ENCODE peak calls at places on chromosomes 1 and 21, in four cellular contexts. N is progenitor cell of endocrine pancreas, A is GM13976, L is RWPE1. Y is an unnamed sample.

GRCh38 chr1:46370214-46370633 is 23.9 kb upstream of the FAAH start:
- DNase-seq in L (peak), A (peak), N (no peak), Y (peak)

GRCh38 chr1:116538527-116538926 is 32.3 kb downstream of the CD58 start:
- DNase-seq in A (no peak), L (peak), N (no peak), Y (peak)

GRCh38 chr21:30769724-30770431 is 14.7 kb upstream of the KRTAP21-1 start:
- DNase-seq in A (no peak), N (no peak), L (peak), Y (no peak)

GRCh38 chr1:81406292-81406691 is 394.4 kb upstream of the ADGRL2 start:
- DNase-seq in N (no peak), A (no peak), L (no peak), Y (no peak)

GRCh38 chr1:108901106-108901505 is 24.3 kb downstream of the GPSM2 start:
- DNase-seq in A (no peak), L (peak), N (no peak), Y (no peak)

GRCh38 chr1:207811319-207811718 is 59.5 kb downstream of the CD46 start:
- DNase-seq in N (no peak), A (no peak), L (no peak), Y (no peak)

GRCh38 chr1:43074244-43074643 is 97.8 kb downstream of the EBNA1BP2 start:
- DNase-seq in A (no peak), N (no peak), L (peak), Y (peak)

GRCh38 chr1:240100351-240100750 is 8.7 kb downstream of the FMN2 start:
- DNase-seq in N (no peak), L (no peak), A (no peak), Y (no peak)

GRCh38 chr1:9630331-9631081 is 21.0 kb upstream of the PIK3CD start:
- DNase-seq in A (no peak), L (no peak), N (no peak), Y (no peak)

GRCh38 chr1:175317309-175317708 is 124.7 kb upstream of the KIAA0040 start:
- DNase-seq in L (no peak), A (no peak), N (no peak), Y (no peak)

GRCh38 chr1:152109231-152109997 is 5.8 kb downstream of the TCHH start:
- DNase-seq in L (no peak), A (no peak), N (no peak), Y (no peak)

DNA sequence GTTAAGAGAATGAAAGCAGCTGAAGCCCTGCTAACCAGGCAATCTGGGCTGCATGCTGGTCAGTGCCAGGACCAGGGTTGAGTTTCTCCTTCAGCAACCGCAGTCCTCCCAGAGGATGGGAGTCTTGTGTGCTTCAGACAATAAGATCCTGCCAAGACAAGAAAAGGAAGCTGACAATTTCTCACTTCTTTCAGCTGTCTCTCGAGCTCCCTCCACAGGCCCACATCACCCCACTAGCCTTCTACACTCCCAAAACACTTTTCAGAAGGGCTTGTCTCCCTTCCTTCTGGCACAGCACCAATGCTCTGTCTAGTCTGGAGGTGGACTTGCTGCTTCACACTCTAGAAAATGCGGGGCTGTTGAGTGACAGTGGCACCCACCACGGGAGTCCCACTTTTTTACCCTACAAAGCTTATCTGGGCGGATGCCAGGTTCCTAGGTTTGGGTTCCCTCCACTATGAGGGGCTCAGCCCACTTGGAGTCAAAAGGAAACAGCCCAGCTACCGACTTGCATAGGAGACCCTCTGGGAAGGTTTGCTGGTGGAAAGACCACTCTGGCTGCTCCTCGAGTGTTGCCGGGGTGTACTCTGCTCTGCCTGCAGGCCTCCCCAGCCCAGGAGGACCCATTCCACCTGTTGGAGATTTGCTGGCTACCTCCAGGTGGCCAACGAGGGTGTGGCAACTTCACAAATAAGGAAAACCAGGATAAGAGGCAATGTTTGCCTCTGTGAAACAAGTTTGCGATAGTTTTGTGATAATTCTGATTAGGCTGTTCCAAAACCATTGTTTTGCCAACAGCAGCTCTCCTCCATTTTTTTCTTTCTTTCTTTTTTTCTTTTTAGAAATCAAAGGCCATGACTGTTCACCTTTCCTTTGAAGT is 68.9 kb downstream of the TENT5C start:
- DNase-seq in L (no peak), A (peak), N (no peak), Y (no peak)
- TF ChIP-seq CTCF in L (no peak), A (peak), N (no peak), Y (no peak)

GRCh38 chr1:193108471-193108870 is 3.3 kb upstream of the GLRX2 start:
- DNase-seq in A (no peak), L (no peak), N (no peak), Y (no peak)
- TF ChIP-seq CTCF in A (no peak), L (no peak), N (no peak), Y (no peak)

GRCh38 chr1:156465747-156466365 is 34.7 kb downstream of the MEF2D start:
- DNase-seq in A (no peak), L (no peak), N (no peak), Y (peak)
- TF ChIP-seq CTCF in A (peak), L (no peak), N (peak), Y (no peak)

DNA sequence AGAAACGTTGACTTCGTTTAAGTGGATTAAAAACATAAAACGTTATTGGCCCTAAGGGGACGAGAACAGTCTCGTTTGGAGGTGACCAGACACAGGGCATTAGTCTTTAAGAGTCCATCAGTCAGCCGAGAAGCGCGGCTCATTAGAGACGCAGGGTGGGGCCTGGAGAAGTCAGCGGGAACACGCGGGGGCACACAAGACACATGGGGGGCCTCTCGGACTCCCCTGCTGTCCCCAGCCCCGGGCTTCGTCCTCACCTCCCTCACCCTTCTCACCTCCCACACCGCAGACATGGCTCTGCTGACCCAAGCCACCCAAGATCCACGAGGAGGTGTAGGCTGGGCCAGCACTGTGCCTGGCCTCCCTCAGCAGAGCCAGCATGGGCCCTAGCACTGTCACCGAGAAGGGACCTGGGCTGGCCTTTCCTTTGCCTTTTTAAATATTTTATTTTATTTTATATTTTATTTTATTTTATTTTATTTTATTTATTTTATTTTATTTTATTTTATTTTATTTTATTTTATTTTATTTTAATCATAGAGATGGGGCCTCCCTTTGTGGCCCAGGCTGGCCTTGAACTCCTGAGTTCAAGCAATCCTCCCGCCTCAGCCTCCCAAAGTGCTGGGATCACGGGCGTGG is 48.9 kb downstream of the MORN1 start:
- DNase-seq in L (no peak), N (no peak), A (no peak), Y (no peak)
- TF ChIP-seq CTCF in L (no peak), N (no peak), A (no peak), Y (no peak)

DNA sequence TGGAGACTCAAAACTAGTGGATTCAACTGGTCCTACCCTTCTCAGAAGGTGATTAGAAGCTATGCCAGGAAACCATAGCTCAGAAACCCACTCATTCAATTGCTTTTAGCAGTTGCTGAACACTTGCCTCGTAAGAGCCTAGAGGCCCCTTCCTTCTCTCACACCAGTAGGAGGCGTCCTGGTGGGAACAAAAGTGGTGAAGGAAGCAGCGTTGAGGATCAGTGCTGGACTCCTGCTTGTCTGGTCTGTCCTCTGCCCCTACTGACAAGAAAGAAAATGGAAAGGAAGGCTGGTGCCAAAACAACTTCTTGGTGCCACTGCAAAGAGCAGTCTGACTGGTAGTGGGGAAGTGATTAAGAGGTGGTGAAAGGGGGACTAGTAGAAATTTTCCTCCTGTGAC is 269.7 kb downstream of the LMO4 start:
- DNase-seq in N (no peak), A (no peak), L (no peak), Y (no peak)
- TF ChIP-seq CTCF in N (peak), A (no peak), L (no peak), Y (no peak)

DNA sequence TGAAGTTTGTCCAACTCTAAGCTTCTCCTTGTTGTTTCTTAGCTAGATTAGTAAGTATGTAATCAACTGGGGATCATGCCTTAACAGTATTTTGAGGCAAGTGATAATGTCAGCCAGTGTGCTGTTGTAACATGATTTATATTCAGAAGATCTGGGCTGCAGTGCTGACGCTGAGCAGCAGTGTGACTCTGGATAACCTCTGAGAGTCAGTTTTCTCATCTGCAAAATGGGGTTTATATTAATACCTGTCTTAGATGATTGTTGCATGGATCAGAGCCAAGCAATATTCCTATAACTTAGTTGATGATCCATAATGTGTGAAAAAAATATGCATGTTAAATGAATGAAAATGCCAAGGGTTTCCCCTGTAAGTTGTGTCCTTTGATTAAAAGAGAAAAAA is 41.9 kb upstream of the LEPR start:
- DNase-seq in L (no peak), N (no peak), A (no peak), Y (no peak)
- TF ChIP-seq CTCF in L (no peak), N (no peak), A (no peak), Y (no peak)

GRCh38 chr21:32727728-32728454 is at the start of gene SYNJ1:
- DNase-seq in A (peak), N (peak), L (peak), Y (peak)
- TF ChIP-seq CTCF in A (no peak), N (no peak), L (no peak), Y (no peak)

GRCh38 chr1:235511470-235512240 is 7.4 kb upstream of the B3GALNT2 start:
- DNase-seq in N (no peak), L (no peak), A (no peak), Y (peak)
- TF ChIP-seq CTCF in N (no peak), L (no peak), A (no peak), Y (no peak)

GRCh38 chr1:87334351-87335174 is 5.9 kb downstream of the LMO4 start:
- DNase-seq in A (peak), L (peak), N (peak), Y (peak)
- TF ChIP-seq CTCF in A (no peak), L (no peak), N (peak), Y (peak)

Y was measured in Calu3.